ENCODE peak calls at places on chromosomes 5 and 9, in four cellular contexts. V, X, J and A are unnamed samples.

GRCh38 chr5:151002250-151002649 is 18.1 kb upstream of the GPX3 start:
- DNase-seq in X (peak; percentile 44), J (no peak), V (no peak), A (no peak)

GRCh38 chr9:112505607-112506006 is 19.0 kb downstream of the KIAA1958 start:
- DNase-seq in V (no peak), J (no peak), X (no peak), A (no peak)

GRCh38 chr5:144203750-144204596 is 33.3 kb downstream of the KCTD16 start:
- DNase-seq in V (peak; percentile 73), X (peak; percentile 54), J (peak; percentile 29), A (no peak)

GRCh38 chr9:133044125-133044524 is 13.3 kb downstream of the GTF3C5 start:
- DNase-seq in X (no peak), J (no peak), V (no peak), A (no peak)

GRCh38 chr5:68924490-68925145 is 169.2 kb upstream of the SLC30A5 start:
- DNase-seq in J (no peak), X (no peak), V (no peak), A (no peak)

GRCh38 chr9:14326264-14326826 is 12.4 kb upstream of the NFIB start:
- DNase-seq in X (peak; percentile 77), J (no peak), V (peak; percentile 95), A (no peak)

GRCh38 chr5:108681079-108681921 is 66.4 kb upstream of the FER start:
- DNase-seq in J (peak; percentile 65), V (peak; percentile 35), X (peak; percentile 60), A (no peak)

GRCh38 chr5:157971466-157972324 is 112.8 kb upstream of the CLINT1 start:
- DNase-seq in J (no peak), V (peak; percentile 53), X (no peak), A (peak; percentile 52)

GRCh38 chr9:137650259-137650658 is 31.5 kb downstream of the EHMT1 start:
- DNase-seq in V (no peak), X (no peak), J (no peak), A (no peak)

GRCh38 chr5:146588331-146588730 is 72.3 kb upstream of the GPR151 start:
- DNase-seq in V (no peak), X (no peak), J (peak; percentile 35), A (no peak)

GRCh38 chr5:38426493-38426892 is 130.0 kb downstream of the LIFR start:
- DNase-seq in V (no peak), X (no peak), J (peak; percentile 79), A (no peak)

GRCh38 chr5:170353011-170353890 is 35.9 kb downstream of the KCNMB1 start:
- DNase-seq in X (no peak), V (no peak), J (no peak), A (peak; percentile 48)

GRCh38 chr9:114367823-114368609 is 19.8 kb downstream of the AKNA start:
- DNase-seq in X (no peak), V (no peak), J (no peak), A (no peak)

GRCh38 chr5:53069626-53070025 is 39.9 kb downstream of the MOCS2 start:
- DNase-seq in J (no peak), X (peak; percentile 85), V (no peak), A (no peak)

GRCh38 chr5:14337603-14338002 is 194.5 kb downstream of the TRIO start:
- DNase-seq in J (no peak), X (no peak), V (no peak), A (no peak)

GRCh38 chr5:94361161-94361560 is 257.2 kb downstream of the KIAA0825 start:
- DNase-seq in V (no peak), X (no peak), J (no peak), A (no peak)

GRCh38 chr9:129885670-129886106 is 50.4 kb downstream of the USP20 start:
- DNase-seq in J (peak; percentile 85), X (peak; percentile 92), V (peak; percentile 54), A (peak; percentile 95)

GRCh38 chr9:98109052-98109451 is 10.0 kb downstream of the TRIM14 start:
- DNase-seq in J (no peak), X (no peak), V (no peak), A (no peak)

GRCh38 chr9:26833792-26834191 is 58.8 kb downstream of the CAAP1 start:
- DNase-seq in X (no peak), J (no peak), V (no peak), A (no peak)

GRCh38 chr9:134693011-134693410 is 51.4 kb downstream of the COL5A1 start:
- DNase-seq in J (no peak), X (no peak), V (no peak), A (no peak)

GRCh38 chr5:154677921-154678320 is 77.3 kb upstream of the LARP1 start:
- DNase-seq in X (no peak), J (no peak), V (no peak), A (no peak)

GRCh38 chr5:74326571-74327338 is 313.8 kb downstream of the ENC1 start:
- DNase-seq in V (peak; percentile 73), X (peak; percentile 87), J (peak; percentile 81), A (no peak)

GRCh38 chr5:68505917-68506860 is 290.6 kb downstream of the PIK3R1 start:
- DNase-seq in X (no peak), J (no peak), V (no peak), A (no peak)

GRCh38 chr5:147519380-147519779 is 9.5 kb upstream of the DPYSL3 start:
- DNase-seq in X (no peak), V (no peak), J (no peak), A (no peak)

GRCh38 chr5:51225671-51226419 is 157.4 kb upstream of the ISL1 start:
- DNase-seq in J (no peak), V (peak; percentile 6), X (no peak), A (no peak)